ENCODE peak calls at places on chromosomes 6 and 20, in eight cellular contexts. One of them, this sample, is unnamed.

GRCh38 chr6:65570340-65570739 is 136.7 kb downstream of the EYS start:
- DNase-seq in endothelial cell: no peak
- DNase-seq in psoas muscle: no peak
- DNase-seq in sigmoid colon: no peak
- DNase-seq in fibroblast of pulmonary artery: no peak
- DNase-seq in MCF 10A: no peak
- DNase-seq in tibial nerve: no peak
- DNase-seq in fibroblast of lung: no peak
- DNase-seq in this sample: no peak

GRCh38 chr6:28115799-28116198 is 8.6 kb upstream of the ZSCAN16 start:
- DNase-seq in endothelial cell: no peak
- DNase-seq in psoas muscle: no peak
- DNase-seq in sigmoid colon: no peak
- DNase-seq in fibroblast of pulmonary artery: no peak
- DNase-seq in MCF 10A: no peak
- DNase-seq in tibial nerve: no peak
- DNase-seq in fibroblast of lung: no peak
- DNase-seq in this sample: no peak

GRCh38 chr20:36745234-36745926 is 510 bp downstream of the NDRG3 start:
- DNase-seq in endothelial cell: no peak
- DNase-seq in psoas muscle: peak; percentile 65
- DNase-seq in sigmoid colon: peak; percentile 68
- DNase-seq in fibroblast of pulmonary artery: no peak
- DNase-seq in MCF 10A: peak; percentile 18
- DNase-seq in tibial nerve: no peak
- DNase-seq in fibroblast of lung: peak; percentile 3
- DNase-seq in this sample: no peak

GRCh38 chr6:111410371-111410770 is 72.6 kb downstream of the REV3L start:
- DNase-seq in endothelial cell: no peak
- DNase-seq in psoas muscle: no peak
- DNase-seq in sigmoid colon: no peak
- DNase-seq in fibroblast of pulmonary artery: no peak
- DNase-seq in MCF 10A: no peak
- DNase-seq in tibial nerve: no peak
- DNase-seq in fibroblast of lung: no peak
- DNase-seq in this sample: no peak

GRCh38 chr20:45036044-45036755 is 64.7 kb downstream of the KCNS1 start:
- DNase-seq in endothelial cell: no peak
- DNase-seq in psoas muscle: no peak
- DNase-seq in sigmoid colon: no peak
- DNase-seq in fibroblast of pulmonary artery: peak; percentile 69
- DNase-seq in MCF 10A: peak; percentile 85
- DNase-seq in tibial nerve: no peak
- DNase-seq in fibroblast of lung: peak; percentile 70
- DNase-seq in this sample: no peak

GRCh38 chr20:47973519-47974233 is 188.4 kb upstream of the SULF2 start:
- DNase-seq in endothelial cell: peak; percentile 49
- DNase-seq in psoas muscle: no peak
- DNase-seq in sigmoid colon: no peak
- DNase-seq in fibroblast of pulmonary artery: no peak
- DNase-seq in MCF 10A: no peak
- DNase-seq in tibial nerve: no peak
- DNase-seq in fibroblast of lung: peak; percentile 58
- DNase-seq in this sample: peak; percentile 77

GRCh38 chr20:47213960-47214359 is 142.5 kb downstream of the ZMYND8 start:
- DNase-seq in endothelial cell: no peak
- DNase-seq in psoas muscle: no peak
- DNase-seq in sigmoid colon: no peak
- DNase-seq in fibroblast of pulmonary artery: no peak
- DNase-seq in MCF 10A: no peak
- DNase-seq in tibial nerve: no peak
- DNase-seq in fibroblast of lung: no peak
- DNase-seq in this sample: no peak

GRCh38 chr6:88870728-88871330 is 92.6 kb downstream of the RNGTT start:
- DNase-seq in endothelial cell: peak; percentile 30
- DNase-seq in psoas muscle: no peak
- DNase-seq in sigmoid colon: no peak
- DNase-seq in fibroblast of pulmonary artery: peak; percentile 82
- DNase-seq in MCF 10A: peak; percentile 73
- DNase-seq in tibial nerve: peak; percentile 71
- DNase-seq in fibroblast of lung: peak; percentile 44
- DNase-seq in this sample: peak; percentile 43

GRCh38 chr20:57841297-57841866 is 131.6 kb upstream of the PMEPA1 start:
- DNase-seq in endothelial cell: no peak
- DNase-seq in psoas muscle: no peak
- DNase-seq in sigmoid colon: no peak
- DNase-seq in fibroblast of pulmonary artery: no peak
- DNase-seq in MCF 10A: no peak
- DNase-seq in tibial nerve: no peak
- DNase-seq in fibroblast of lung: no peak
- DNase-seq in this sample: no peak

GRCh38 chr20:10929023-10929422 is 255.2 kb upstream of the JAG1 start:
- DNase-seq in endothelial cell: no peak
- DNase-seq in psoas muscle: no peak
- DNase-seq in sigmoid colon: no peak
- DNase-seq in fibroblast of pulmonary artery: no peak
- DNase-seq in MCF 10A: no peak
- DNase-seq in tibial nerve: peak; percentile 28
- DNase-seq in fibroblast of lung: no peak
- DNase-seq in this sample: no peak

GRCh38 chr6:94065707-94066337 is 646.5 kb upstream of the EPHA7 start:
- DNase-seq in endothelial cell: no peak
- DNase-seq in psoas muscle: no peak
- DNase-seq in sigmoid colon: no peak
- DNase-seq in fibroblast of pulmonary artery: no peak
- DNase-seq in MCF 10A: no peak
- DNase-seq in tibial nerve: no peak
- DNase-seq in fibroblast of lung: no peak
- DNase-seq in this sample: no peak

GRCh38 chr20:53900380-53900999 is 169.9 kb downstream of the BCAS1 start:
- DNase-seq in endothelial cell: no peak
- DNase-seq in psoas muscle: no peak
- DNase-seq in sigmoid colon: no peak
- DNase-seq in fibroblast of pulmonary artery: peak; percentile 88
- DNase-seq in MCF 10A: peak; percentile 50
- DNase-seq in tibial nerve: no peak
- DNase-seq in fibroblast of lung: peak; percentile 98
- DNase-seq in this sample: no peak

GRCh38 chr20:2619961-2620595 is 32.4 kb upstream of the NOP56 start:
- DNase-seq in endothelial cell: no peak
- DNase-seq in psoas muscle: no peak
- DNase-seq in sigmoid colon: no peak
- DNase-seq in fibroblast of pulmonary artery: no peak
- DNase-seq in MCF 10A: peak; percentile 41
- DNase-seq in tibial nerve: no peak
- DNase-seq in fibroblast of lung: peak; percentile 26
- DNase-seq in this sample: no peak

GRCh38 chr6:157995458-157995857 is 13.8 kb downstream of the SYNJ2 start:
- DNase-seq in endothelial cell: no peak
- DNase-seq in psoas muscle: no peak
- DNase-seq in sigmoid colon: no peak
- DNase-seq in fibroblast of pulmonary artery: no peak
- DNase-seq in MCF 10A: no peak
- DNase-seq in tibial nerve: no peak
- DNase-seq in fibroblast of lung: no peak
- DNase-seq in this sample: no peak

GRCh38 chr20:10110151-10110550 is 75.4 kb downstream of the ANKEF1 start:
- DNase-seq in endothelial cell: no peak
- DNase-seq in psoas muscle: no peak
- DNase-seq in sigmoid colon: no peak
- DNase-seq in fibroblast of pulmonary artery: no peak
- DNase-seq in MCF 10A: peak; percentile 16
- DNase-seq in tibial nerve: no peak
- DNase-seq in fibroblast of lung: peak; percentile 81
- DNase-seq in this sample: no peak

GRCh38 chr6:80742481-80742880 is 636.0 kb downstream of the BCKDHB start:
- DNase-seq in endothelial cell: peak; percentile 10
- DNase-seq in psoas muscle: no peak
- DNase-seq in sigmoid colon: no peak
- DNase-seq in fibroblast of pulmonary artery: peak; percentile 63
- DNase-seq in MCF 10A: peak; percentile 47
- DNase-seq in tibial nerve: no peak
- DNase-seq in fibroblast of lung: peak; percentile 56
- DNase-seq in this sample: no peak

GRCh38 chr20:1402149-1402548 is 9.3 kb upstream of the FKBP1A start:
- DNase-seq in endothelial cell: no peak
- DNase-seq in psoas muscle: no peak
- DNase-seq in sigmoid colon: no peak
- DNase-seq in fibroblast of pulmonary artery: no peak
- DNase-seq in MCF 10A: no peak
- DNase-seq in tibial nerve: no peak
- DNase-seq in fibroblast of lung: peak; percentile 76
- DNase-seq in this sample: no peak

GRCh38 chr6:39276379-39276995 is 37.7 kb downstream of the KCNK17 start:
- DNase-seq in endothelial cell: no peak
- DNase-seq in psoas muscle: no peak
- DNase-seq in sigmoid colon: no peak
- DNase-seq in fibroblast of pulmonary artery: no peak
- DNase-seq in MCF 10A: no peak
- DNase-seq in tibial nerve: no peak
- DNase-seq in fibroblast of lung: no peak
- DNase-seq in this sample: no peak

DNA sequence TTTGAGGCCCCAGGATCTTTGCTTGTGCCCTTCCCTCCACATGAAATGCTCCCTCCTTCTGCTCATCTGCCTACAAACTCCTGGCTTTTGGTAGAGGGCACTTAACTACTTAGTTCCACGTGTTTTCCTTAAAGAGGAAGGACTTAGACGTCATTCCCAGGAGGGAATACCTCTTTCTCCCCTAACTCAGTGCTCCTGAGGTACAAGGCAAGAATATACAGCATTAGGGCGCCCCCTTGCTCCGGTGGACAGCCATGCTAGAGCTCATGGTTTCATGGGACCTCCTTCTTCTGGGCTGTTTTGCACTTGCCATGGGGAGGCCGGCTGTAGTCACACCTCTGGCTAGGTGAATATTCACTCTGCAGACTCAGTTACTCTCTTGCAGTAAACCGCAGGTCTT is 93.8 kb upstream of the LY86 start:
- DNase-seq in endothelial cell: peak; percentile 79
- DNase-seq in psoas muscle: peak; percentile 64
- DNase-seq in sigmoid colon: no peak
- DNase-seq in fibroblast of pulmonary artery: no peak
- DNase-seq in MCF 10A: peak; percentile 82
- DNase-seq in tibial nerve: peak; percentile 41
- DNase-seq in fibroblast of lung: no peak
- DNase-seq in this sample: peak; percentile 32
- TF ChIP-seq CTCF in endothelial cell: peak; percentile 44
- TF ChIP-seq CTCF in psoas muscle: peak; percentile 28
- TF ChIP-seq CTCF in sigmoid colon: no peak
- TF ChIP-seq CTCF in fibroblast of pulmonary artery: no peak
- TF ChIP-seq CTCF in MCF 10A: peak; percentile 69
- TF ChIP-seq CTCF in tibial nerve: peak; percentile 5
- TF ChIP-seq CTCF in fibroblast of lung: no peak
- TF ChIP-seq CTCF in this sample: peak; percentile 60

GRCh38 chr6:105835373-105835772 is 250.8 kb upstream of the PRDM1 start:
- DNase-seq in endothelial cell: peak; percentile 56
- DNase-seq in psoas muscle: no peak
- DNase-seq in sigmoid colon: no peak
- DNase-seq in fibroblast of pulmonary artery: peak; percentile 3
- DNase-seq in MCF 10A: peak; percentile 56
- DNase-seq in tibial nerve: no peak
- DNase-seq in fibroblast of lung: peak; percentile 49
- DNase-seq in this sample: peak; percentile 37
- TF ChIP-seq CTCF in endothelial cell: peak; percentile 43
- TF ChIP-seq CTCF in psoas muscle: no peak
- TF ChIP-seq CTCF in sigmoid colon: no peak
- TF ChIP-seq CTCF in fibroblast of pulmonary artery: no peak
- TF ChIP-seq CTCF in MCF 10A: peak; percentile 15
- TF ChIP-seq CTCF in tibial nerve: peak; percentile 16
- TF ChIP-seq CTCF in fibroblast of lung: peak; percentile 45
- TF ChIP-seq CTCF in this sample: peak; percentile 67

GRCh38 chr6:76347539-76347938 is 275.1 kb upstream of the IMPG1 start:
- DNase-seq in endothelial cell: no peak
- DNase-seq in psoas muscle: no peak
- DNase-seq in sigmoid colon: no peak
- DNase-seq in fibroblast of pulmonary artery: no peak
- DNase-seq in MCF 10A: peak; percentile 20
- DNase-seq in tibial nerve: no peak
- DNase-seq in fibroblast of lung: no peak
- DNase-seq in this sample: no peak

DNA sequence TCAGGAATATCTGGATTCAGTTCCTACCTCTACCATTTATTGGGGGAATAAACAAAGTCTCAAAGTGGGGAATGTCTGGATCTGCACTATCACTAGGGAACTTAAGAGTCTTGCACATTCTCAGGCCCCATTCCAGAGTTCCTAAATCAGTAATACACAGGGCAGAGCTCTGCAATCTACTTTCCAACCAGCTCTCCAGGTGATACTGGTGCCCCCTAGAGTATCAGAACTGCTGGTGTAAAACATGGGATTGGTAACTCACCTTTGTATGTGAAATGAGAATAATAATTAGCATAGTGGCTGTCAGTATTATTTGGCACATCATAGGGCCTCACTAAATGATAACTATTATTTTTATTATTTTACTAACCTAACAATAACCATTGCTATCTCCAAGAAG is 278.8 kb upstream of the IMPG1 start:
- DNase-seq in endothelial cell: no peak
- DNase-seq in psoas muscle: no peak
- DNase-seq in sigmoid colon: no peak
- DNase-seq in fibroblast of pulmonary artery: no peak
- DNase-seq in MCF 10A: peak; percentile 53
- DNase-seq in tibial nerve: no peak
- DNase-seq in fibroblast of lung: no peak
- DNase-seq in this sample: no peak
- TF ChIP-seq CTCF in endothelial cell: no peak
- TF ChIP-seq CTCF in psoas muscle: peak; percentile 14
- TF ChIP-seq CTCF in sigmoid colon: no peak
- TF ChIP-seq CTCF in fibroblast of pulmonary artery: no peak
- TF ChIP-seq CTCF in MCF 10A: peak; percentile 32
- TF ChIP-seq CTCF in tibial nerve: no peak
- TF ChIP-seq CTCF in fibroblast of lung: no peak
- TF ChIP-seq CTCF in this sample: peak; percentile 63

GRCh38 chr6:18564775-18565174 is 177.6 kb downstream of the RNF144B start:
- DNase-seq in endothelial cell: no peak
- DNase-seq in psoas muscle: no peak
- DNase-seq in sigmoid colon: no peak
- DNase-seq in fibroblast of pulmonary artery: no peak
- DNase-seq in MCF 10A: no peak
- DNase-seq in tibial nerve: no peak
- DNase-seq in fibroblast of lung: no peak
- DNase-seq in this sample: no peak

GRCh38 chr6:18555750-18556149 is 168.6 kb downstream of the RNF144B start:
- DNase-seq in endothelial cell: no peak
- DNase-seq in psoas muscle: no peak
- DNase-seq in sigmoid colon: no peak
- DNase-seq in fibroblast of pulmonary artery: no peak
- DNase-seq in MCF 10A: no peak
- DNase-seq in tibial nerve: no peak
- DNase-seq in fibroblast of lung: no peak
- DNase-seq in this sample: no peak

GRCh38 chr6:18565231-18565630 is 178.1 kb downstream of the RNF144B start:
- DNase-seq in endothelial cell: no peak
- DNase-seq in psoas muscle: no peak
- DNase-seq in sigmoid colon: no peak
- DNase-seq in fibroblast of pulmonary artery: no peak
- DNase-seq in MCF 10A: no peak
- DNase-seq in tibial nerve: no peak
- DNase-seq in fibroblast of lung: no peak
- DNase-seq in this sample: no peak

GRCh38 chr6:18562726-18563125 is 175.6 kb downstream of the RNF144B start:
- DNase-seq in endothelial cell: no peak
- DNase-seq in psoas muscle: no peak
- DNase-seq in sigmoid colon: no peak
- DNase-seq in fibroblast of pulmonary artery: no peak
- DNase-seq in MCF 10A: no peak
- DNase-seq in tibial nerve: no peak
- DNase-seq in fibroblast of lung: no peak
- DNase-seq in this sample: no peak

GRCh38 chr6:18561006-18561750 is 174.0 kb downstream of the RNF144B start:
- DNase-seq in endothelial cell: no peak
- DNase-seq in psoas muscle: no peak
- DNase-seq in sigmoid colon: no peak
- DNase-seq in fibroblast of pulmonary artery: peak; percentile 33
- DNase-seq in MCF 10A: no peak
- DNase-seq in tibial nerve: peak; percentile 23
- DNase-seq in fibroblast of lung: no peak
- DNase-seq in this sample: no peak
- TF ChIP-seq CTCF in endothelial cell: no peak
- TF ChIP-seq CTCF in psoas muscle: no peak
- TF ChIP-seq CTCF in sigmoid colon: no peak
- TF ChIP-seq CTCF in fibroblast of pulmonary artery: no peak
- TF ChIP-seq CTCF in MCF 10A: no peak
- TF ChIP-seq CTCF in tibial nerve: no peak
- TF ChIP-seq CTCF in fibroblast of lung: no peak
- TF ChIP-seq CTCF in this sample: no peak

This sample was measured in neural crest cell.